ENCODE peak calls at places on chromosomes 5 and 9, in five cellular contexts. Q, O, L, W and G are unnamed samples.

GRCh38 chr9:70111641-70112236 is 68.1 kb downstream of the MAMDC2 start:
- DNase-seq in O (no peak), W (no peak), Q (no peak), L (no peak), G (no peak)

GRCh38 chr5:180026320-180026719 is 45.2 kb downstream of the RNF130 start:
- DNase-seq in Q (no peak), W (peak), O (no peak), L (peak), G (no peak)

GRCh38 chr5:6907320-6907918 is 194.2 kb downstream of the TENT4A start:
- DNase-seq in O (no peak), W (no peak), L (no peak), Q (no peak), G (no peak)

GRCh38 chr9:22452415-22453010 is 5.9 kb downstream of the DMRTA1 start:
- DNase-seq in W (peak), Q (peak), O (peak), L (peak), G (peak)

GRCh38 chr5:13746026-13746425 is 198.5 kb downstream of the DNAH5 start:
- DNase-seq in Q (no peak), W (no peak), O (no peak), L (no peak), G (no peak)

GRCh38 chr5:168327994-168328393 is 36.5 kb downstream of the WWC1 start:
- DNase-seq in L (peak), Q (no peak), W (peak), O (no peak), G (no peak)

GRCh38 chr9:134496413-134497282 is 145.0 kb upstream of the COL5A1 start:
- DNase-seq in Q (no peak), O (no peak), L (peak), W (peak), G (no peak)

GRCh38 chr9:38507587-38507986 is 83.3 kb upstream of the IGFBPL1 start:
- DNase-seq in L (no peak), W (no peak), Q (no peak), O (no peak), G (no peak)

GRCh38 chr5:36444582-36444999 is 142.9 kb upstream of the RANBP3L start:
- DNase-seq in W (peak), O (no peak), Q (no peak), L (peak), G (no peak)

GRCh38 chr5:56155085-56155484 is 78.0 kb downstream of the ANKRD55 start:
- DNase-seq in W (no peak), O (no peak), Q (no peak), L (peak), G (no peak)

GRCh38 chr9:107737610-107737986 is 248.0 kb upstream of the KLF4 start:
- DNase-seq in Q (no peak), O (no peak), L (no peak), W (no peak), G (no peak)

GRCh38 chr9:136943291-136944093 is 1.0 kb downstream of the FBXW5 start:
- DNase-seq in W (peak), L (peak), Q (peak), O (no peak), G (peak)

GRCh38 chr5:147509041-147509709 is 693 bp downstream of the DPYSL3 start:
- DNase-seq in L (peak), Q (no peak), W (peak), O (peak), G (peak)

GRCh38 chr5:55154893-55155292 is 5.1 kb upstream of the GPX8 start:
- DNase-seq in O (no peak), Q (no peak), L (peak), W (peak), G (no peak)

GRCh38 chr9:120477534-120478001 is 102.4 kb downstream of the CDK5RAP2 start:
- DNase-seq in W (peak), O (peak), Q (peak), L (peak), G (peak)

GRCh38 chr9:27333241-27334052 is 36.5 kb upstream of the EQTN start:
- DNase-seq in Q (peak), L (peak), W (peak), O (peak), G (peak)

GRCh38 chr5:658103-658502 is 35.0 kb downstream of the TPPP start:
- DNase-seq in Q (no peak), O (no peak), W (peak), L (no peak), G (no peak)

GRCh38 chr9:37621299-37621934 is 29.0 kb upstream of the TOMM5 start:
- DNase-seq in Q (no peak), O (no peak), W (no peak), L (no peak), G (no peak)

GRCh38 chr5:176859916-176860315 is 39.2 kb downstream of the HK3 start:
- DNase-seq in Q (no peak), L (no peak), O (no peak), W (no peak), G (no peak)

GRCh38 chr9:124251605-124252366 is 6.0 kb upstream of the NEK6 start:
- DNase-seq in Q (no peak), O (no peak), L (peak), W (peak), G (no peak)